ENCODE peak calls at places on chromosomes 13 and 19, in six cellular contexts. V is left ventricle myocardium inferior, U is uterus, X is astrocyte of the spinal cord, R is glutamatergic neuron, A is psoas muscle. D is an unnamed sample.

GRCh38 chr19:29806098-29806866 is 5.5 kb upstream of the CCNE1 start:
- DNase-seq in A (peak; percentile 72), V (peak; percentile 67), U (no peak), X (no peak), R (peak; percentile 41), D (no peak)

GRCh38 chr13:73754727-73755292 is 379.4 kb downstream of the KLF12 start:
- DNase-seq in V (no peak), R (no peak), A (no peak), X (peak; percentile 75), U (no peak), D (no peak)

GRCh38 chr19:41427647-41428480 is 690 bp upstream of the B3GNT8 start:
- DNase-seq in A (no peak), U (peak; percentile 32), R (peak; percentile 52), V (peak; percentile 58), X (no peak), D (no peak)

GRCh38 chr13:19952850-19953249 is 5.7 kb upstream of the ZMYM2 start:
- DNase-seq in X (no peak), V (no peak), R (no peak), A (no peak), U (no peak), D (no peak)

GRCh38 chr19:33726756-33727155 is 69.9 kb upstream of the KCTD15 start:
- DNase-seq in X (no peak), V (no peak), U (no peak), A (no peak), R (no peak), D (no peak)

GRCh38 chr13:26983533-26984315 is 187.9 kb downstream of the USP12 start:
- DNase-seq in V (no peak), X (no peak), R (no peak), A (no peak), U (no peak), D (no peak)

GRCh38 chr13:27860743-27861142 is 59.1 kb upstream of the PDX1 start:
- DNase-seq in V (no peak), R (no peak), U (no peak), X (no peak), A (no peak), D (no peak)

GRCh38 chr13:23960566-23961156 is 63.4 kb upstream of the C1QTNF9B start:
- DNase-seq in U (no peak), R (no peak), V (no peak), A (no peak), X (peak; percentile 56), D (no peak)

GRCh38 chr19:46958542-46958941 is 61.1 kb upstream of the NPAS1 start:
- DNase-seq in A (no peak), X (no peak), U (no peak), R (no peak), V (no peak), D (no peak)

GRCh38 chr19:56261145-56261544 is 11.4 kb upstream of the EDDM13 start:
- DNase-seq in U (no peak), X (no peak), V (no peak), R (no peak), A (no peak), D (no peak)

GRCh38 chr19:51150627-51151026 is 8.5 kb downstream of the SIGLEC7 start:
- DNase-seq in X (no peak), V (no peak), R (no peak), A (no peak), U (no peak), D (no peak)

GRCh38 chr19:48455171-48455907 is at the start of gene KCNJ14:
- DNase-seq in X (no peak), V (no peak), U (no peak), R (no peak), A (no peak), D (no peak)

GRCh38 chr19:58042709-58043340 is 9.0 kb downstream of the ZSCAN1 start:
- DNase-seq in V (no peak), R (no peak), U (no peak), X (no peak), A (no peak), D (no peak)

GRCh38 chr19:4678881-4679379 is 8.8 kb upstream of the MYDGF start:
- DNase-seq in A (peak; percentile 70), U (peak; percentile 47), V (no peak), R (peak; percentile 48), X (peak; percentile 37), D (no peak)

GRCh38 chr19:35037716-35038622 is 3.6 kb upstream of the HPN start:
- DNase-seq in U (no peak), A (peak; percentile 84), R (no peak), V (no peak), X (no peak), D (no peak)

GRCh38 chr19:16146112-16146511 is 2.6 kb downstream of the HSH2D start:
- DNase-seq in R (no peak), U (no peak), A (no peak), X (no peak), V (no peak), D (no peak)

GRCh38 chr13:108095036-108095435 is 120.3 kb downstream of the LIG4 start:
- DNase-seq in U (no peak), X (no peak), A (no peak), V (no peak), R (no peak), D (no peak)

GRCh38 chr19:3607398-3608078 is 863 bp upstream of the TBXA2R start:
- DNase-seq in A (peak; percentile 70), U (peak; percentile 60), V (peak; percentile 72), R (no peak), X (peak; percentile 44), D (no peak)

GRCh38 chr13:112708560-112709240 is 18.9 kb downstream of the ATP11A start:
- DNase-seq in V (no peak), U (no peak), X (no peak), A (peak; percentile 27), R (no peak), D (no peak)

GRCh38 chr19:16185925-16186234 is 670 bp downstream of the FAM32A start:
- DNase-seq in V (no peak), R (no peak), X (no peak), A (no peak), U (no peak), D (no peak)

GRCh38 chr13:30479154-30479553 is 13.4 kb upstream of the HMGB1 start:
- DNase-seq in U (no peak), X (no peak), A (no peak), V (no peak), R (no peak), D (no peak)

GRCh38 chr19:5031231-5032100 is 62.6 kb downstream of the KDM4B start:
- DNase-seq in U (peak; percentile 89), V (peak; percentile 84), R (peak; percentile 95), X (peak; percentile 66), A (peak; percentile 91), D (peak; percentile 92)

DNA sequence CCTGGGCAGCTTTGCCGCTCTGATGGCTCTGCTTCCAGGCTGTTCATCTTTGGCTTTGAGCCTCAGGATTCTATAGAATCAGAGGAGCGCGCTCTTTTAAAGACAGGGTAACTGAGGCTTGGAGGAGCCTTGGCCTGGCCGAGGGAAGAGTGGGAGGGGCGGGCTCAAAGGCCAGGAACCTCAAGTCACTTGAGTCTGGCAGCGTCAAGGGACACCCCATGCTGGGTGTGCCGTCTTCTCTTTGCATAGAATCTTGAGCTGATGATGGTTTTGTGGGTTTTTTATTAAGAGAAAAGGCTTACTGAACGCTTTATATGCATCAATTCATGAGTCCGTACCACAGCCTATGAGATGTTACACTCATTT is 1.1 kb downstream of the PGLS start:
- DNase-seq in V (no peak), A (no peak), U (no peak), X (no peak), R (no peak), D (no peak)
- TF ChIP-seq CTCF in V (no peak), A (no peak), U (no peak), X (no peak), R (no peak), D (no peak)

GRCh38 chr19:45402469-45403070 is 2.3 kb downstream of the PPP1R13L start:
- DNase-seq in V (peak; percentile 62), A (peak; percentile 60), X (no peak), U (no peak), R (peak; percentile 78), D (no peak)

GRCh38 chr19:45400192-45400591 is 4.7 kb downstream of the PPP1R13L start:
- DNase-seq in V (no peak), R (no peak), U (no peak), A (no peak), X (no peak), D (no peak)

GRCh38 chr19:45403781-45404556 is 900 bp downstream of the PPP1R13L start:
- DNase-seq in U (peak; percentile 37), X (peak; percentile 22), R (peak; percentile 60), A (no peak), V (peak; percentile 75), D (no peak)

GRCh38 chr19:45403272-45403671 is 1.6 kb downstream of the PPP1R13L start:
- DNase-seq in V (no peak), A (no peak), U (no peak), X (no peak), R (no peak), D (no peak)

GRCh38 chr19:45401815-45402468 is 2.9 kb downstream of the PPP1R13L start:
- DNase-seq in X (no peak), R (no peak), U (no peak), A (no peak), V (no peak), D (no peak)
- TF ChIP-seq CTCF in X (no peak), R (no peak), U (no peak), A (no peak), V (no peak), D (no peak)

GRCh38 chr13:85806553-85807175 is 7.4 kb upstream of the SLITRK6 start:
- DNase-seq in R (no peak), V (no peak), A (no peak), X (peak; percentile 69), U (no peak), D (no peak)
- TF ChIP-seq CTCF in R (peak; percentile 91), V (peak; percentile 67), A (peak; percentile 41), X (peak; percentile 40), U (peak; percentile 45), D (peak; percentile 92)

GRCh38 chr19:50030225-50030624 is 4.4 kb downstream of the ZNF473 start:
- DNase-seq in R (no peak), X (no peak), A (no peak), U (no peak), V (no peak), D (no peak)

GRCh38 chr19:50026550-50026906 is 723 bp downstream of the ZNF473 start:
- DNase-seq in R (no peak), U (no peak), X (no peak), A (no peak), V (no peak), D (no peak)

GRCh38 chr19:50025794-50026549 is at the start of gene ZNF473:
- DNase-seq in V (peak; percentile 94), X (peak; percentile 98), R (peak; percentile 94), U (peak; percentile 93), A (peak; percentile 98), D (peak; percentile 89)

GRCh38 chr19:50025022-50025793 is at the start of gene VRK3:
- DNase-seq in U (peak; percentile 99), R (peak; percentile 98), V (peak; percentile 98), A (peak; percentile 99), X (peak; percentile 100), D (peak; percentile 99)

GRCh38 chr19:50030937-50031336 is 5.1 kb downstream of the ZNF473 start:
- DNase-seq in U (no peak), A (no peak), X (no peak), R (no peak), V (no peak), D (no peak)
- TF ChIP-seq CTCF in U (no peak), A (no peak), X (no peak), R (no peak), V (no peak), D (no peak)